ENCODE peak calls at places on chromosome 17, in four cellular contexts. One of them, this sample, is unnamed.

GRCh38 chr17:14429084-14429483 is 128.2 kb downstream of the HS3ST3B1 start:
- DNase-seq in esophagus muscularis mucosa: no peak
- DNase-seq in HepG2: no peak
- DNase-seq in transverse colon: no peak
- DNase-seq in this sample: no peak

GRCh38 chr17:2949469-2950044 is 113.8 kb downstream of the OR1D5 start:
- DNase-seq in esophagus muscularis mucosa: no peak
- DNase-seq in HepG2: no peak
- DNase-seq in transverse colon: peak; percentile 78
- DNase-seq in this sample: no peak

GRCh38 chr17:59504821-59505220 is 60.6 kb upstream of the DHX40 start:
- DNase-seq in esophagus muscularis mucosa: no peak
- DNase-seq in HepG2: no peak
- DNase-seq in transverse colon: no peak
- DNase-seq in this sample: no peak

GRCh38 chr17:42819939-42820535 is 4.0 kb downstream of the BECN1 start:
- DNase-seq in esophagus muscularis mucosa: no peak
- DNase-seq in HepG2: peak; percentile 88
- DNase-seq in transverse colon: peak; percentile 66
- DNase-seq in this sample: no peak

GRCh38 chr17:30477758-30478115 is 529 bp downstream of the GOSR1 start:
- DNase-seq in esophagus muscularis mucosa: no peak
- DNase-seq in HepG2: peak; percentile 9
- DNase-seq in transverse colon: no peak
- DNase-seq in this sample: no peak

GRCh38 chr17:37089998-37090397 is 141.2 kb downstream of the AATF start:
- DNase-seq in esophagus muscularis mucosa: no peak
- DNase-seq in HepG2: no peak
- DNase-seq in transverse colon: no peak
- DNase-seq in this sample: no peak

GRCh38 chr17:66285149-66285548 is 17.3 kb upstream of the PRKCA start:
- DNase-seq in esophagus muscularis mucosa: no peak
- DNase-seq in HepG2: no peak
- DNase-seq in transverse colon: no peak
- DNase-seq in this sample: no peak

GRCh38 chr17:4950757-4951204 is at the start of gene ENO3:
- DNase-seq in esophagus muscularis mucosa: no peak
- DNase-seq in HepG2: peak; percentile 73
- DNase-seq in transverse colon: peak; percentile 37
- DNase-seq in this sample: no peak

GRCh38 chr17:7204828-7205461 is 14.7 kb downstream of the DLG4 start:
- DNase-seq in esophagus muscularis mucosa: peak; percentile 95
- DNase-seq in HepG2: no peak
- DNase-seq in transverse colon: peak; percentile 87
- DNase-seq in this sample: peak; percentile 94
- TF ChIP-seq POLR2AphosphoS5 in esophagus muscularis mucosa: peak; percentile 77
- TF ChIP-seq POLR2AphosphoS5 in HepG2: no peak
- TF ChIP-seq POLR2AphosphoS5 in transverse colon: no peak
- TF ChIP-seq POLR2AphosphoS5 in this sample: peak; percentile 66

DNA sequence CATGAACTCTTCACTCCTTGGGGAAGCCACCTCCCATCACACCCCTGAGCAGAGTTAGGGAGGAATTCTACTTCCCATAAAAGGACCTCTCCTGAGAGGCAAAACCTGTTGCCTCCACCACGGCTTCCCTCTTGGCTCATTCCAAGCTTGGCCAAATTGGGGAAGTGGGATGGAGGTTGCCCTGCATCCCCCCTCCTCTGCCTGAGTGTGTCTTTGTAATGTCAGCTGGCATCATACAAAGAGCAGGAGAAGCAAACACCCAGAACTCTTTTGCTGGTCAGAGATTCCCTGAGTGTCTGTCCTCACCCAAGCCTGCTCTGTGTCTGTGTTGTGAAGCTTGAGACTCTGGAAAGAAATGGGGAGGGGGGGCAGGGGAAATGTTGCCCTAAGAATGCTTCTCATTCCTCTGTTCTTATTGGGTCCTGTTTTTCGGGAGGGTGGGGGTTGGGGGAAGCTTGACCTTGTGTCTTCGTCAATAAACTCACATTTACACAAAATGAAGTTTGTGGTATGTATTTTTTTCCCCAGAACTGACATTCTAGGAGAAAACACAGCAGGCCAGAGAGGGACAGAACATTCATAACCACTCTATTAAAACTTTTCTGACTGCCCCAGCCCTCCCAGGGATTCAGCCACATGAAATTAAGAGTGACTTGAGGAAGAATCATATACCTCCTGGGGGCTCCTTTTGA is 5.4 kb upstream of the RASL10B start:
- DNase-seq in esophagus muscularis mucosa: no peak
- DNase-seq in HepG2: no peak
- DNase-seq in transverse colon: no peak
- DNase-seq in this sample: no peak
- H3K27ac ChIP-seq in esophagus muscularis mucosa: peak overlapping the region; percentile 66
- H3K27ac ChIP-seq in HepG2: no peak overlapping the region
- H3K27ac ChIP-seq in transverse colon: no peak overlapping the region
- H3K27ac ChIP-seq in this sample: peak overlapping the region; percentile 29

DNA sequence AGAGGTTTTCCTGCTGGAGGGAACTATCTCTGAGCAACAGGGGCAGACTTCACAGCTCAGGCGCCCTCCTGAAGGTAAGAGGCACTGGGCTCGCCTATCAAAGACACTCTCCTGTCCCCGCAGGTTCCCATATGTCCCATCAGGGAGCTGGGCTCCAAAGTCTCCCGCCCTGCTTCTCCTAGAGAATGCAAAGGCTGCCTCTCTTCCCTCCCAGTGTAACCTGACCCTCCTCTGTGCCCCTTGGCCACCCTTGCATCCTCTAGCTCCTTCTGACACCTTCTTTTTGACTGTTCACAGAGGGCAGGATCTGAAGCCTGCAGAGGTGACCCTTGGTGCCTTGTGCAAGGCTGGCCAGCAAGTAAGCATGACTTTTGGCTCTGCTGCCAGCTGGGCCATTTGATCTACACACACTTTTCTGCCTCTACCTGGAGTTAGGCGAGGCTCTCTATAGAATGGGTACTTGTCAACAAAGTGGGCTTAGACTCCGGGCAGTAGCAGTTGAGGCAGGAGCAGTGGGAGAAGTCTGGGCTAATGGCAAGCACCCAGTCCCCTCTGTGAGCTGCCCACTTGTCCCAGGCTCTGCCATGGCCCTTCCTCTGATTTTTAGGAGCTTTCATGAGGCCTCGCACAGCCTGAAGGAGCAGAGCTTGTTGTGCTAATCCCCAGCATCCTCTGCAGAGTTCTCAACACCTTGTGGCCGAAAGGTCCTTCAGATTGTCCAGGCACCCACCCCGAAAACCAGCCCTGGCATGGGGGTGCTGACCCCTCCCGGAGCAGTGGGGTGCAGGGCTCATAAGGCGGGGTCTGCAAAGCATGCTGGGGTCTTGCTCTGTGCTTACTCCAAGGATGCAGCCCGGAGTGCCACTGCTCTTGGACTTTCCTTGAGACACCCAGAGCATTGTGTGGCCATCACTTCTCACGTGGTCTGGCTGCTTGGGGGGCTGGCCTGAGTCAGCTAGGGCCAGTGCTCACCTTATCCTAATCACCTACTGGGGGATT is 122.9 kb downstream of the METRNL start:
- DNase-seq in esophagus muscularis mucosa: no peak
- DNase-seq in HepG2: no peak
- DNase-seq in transverse colon: peak; percentile 5
- DNase-seq in this sample: peak; percentile 61
- H3K9me3 ChIP-seq in esophagus muscularis mucosa: no peaks in the 10 kb centered on the region
- H3K9me3 ChIP-seq in HepG2: no peaks in the 10 kb centered on the region
- H3K9me3 ChIP-seq in transverse colon: no peaks in the 10 kb centered on the region
- H3K9me3 ChIP-seq in this sample: no peaks in the 10 kb centered on the region

DNA sequence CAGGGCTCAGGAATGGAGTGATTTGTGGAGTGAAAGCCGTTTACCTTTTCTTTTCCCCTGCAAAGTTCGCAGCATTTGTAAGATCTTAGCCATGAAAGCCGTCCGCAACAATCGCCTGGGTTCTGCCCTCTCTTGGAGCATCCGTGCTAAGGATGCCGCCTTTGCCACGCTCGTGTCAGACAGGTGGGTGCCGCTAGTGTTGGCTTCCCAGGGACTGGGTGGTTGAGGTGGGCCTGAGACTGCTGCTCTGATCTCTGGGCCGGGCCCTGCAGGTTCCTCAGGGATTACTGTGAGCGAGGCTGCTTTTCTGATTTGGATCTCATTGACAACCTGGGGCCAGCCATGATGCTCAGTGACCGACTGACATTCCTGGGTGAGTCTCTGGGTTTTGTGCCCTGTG is 27.3 kb downstream of the NUP85 start:
- DNase-seq in esophagus muscularis mucosa: no peak
- DNase-seq in HepG2: no peak
- DNase-seq in transverse colon: no peak
- DNase-seq in this sample: no peak
- TF ChIP-seq POLR2AphosphoS5 in esophagus muscularis mucosa: no peak
- TF ChIP-seq POLR2AphosphoS5 in HepG2: no peak
- TF ChIP-seq POLR2AphosphoS5 in transverse colon: no peak
- TF ChIP-seq POLR2AphosphoS5 in this sample: no peak

This sample was measured in sigmoid colon.